ENCODE peak calls at places on chromosomes 2 and 18, in five cellular contexts. One of them, this sample, is unnamed.

GRCh38 chr2:213161759-213162514 is 10.5 kb upstream of the IKZF2 start:
- DNase-seq in HepG2: no peak
- DNase-seq in K562: no peak
- DNase-seq in H1: no peak
- DNase-seq in GM12878: no peak
- DNase-seq in this sample: no peak

GRCh38 chr2:196821195-196821594 is 12.0 kb upstream of the C2orf66 start:
- DNase-seq in HepG2: no peak
- DNase-seq in GM12878: no peak
- DNase-seq in K562: no peak
- DNase-seq in H1: no peak
- DNase-seq in this sample: no peak

GRCh38 chr2:201319511-201319910 is 37.6 kb downstream of the FLACC1 start:
- DNase-seq in K562: no peak
- DNase-seq in HepG2: no peak
- DNase-seq in H1: no peak
- DNase-seq in GM12878: no peak
- DNase-seq in this sample: no peak

GRCh38 chr2:70050631-70051425 is 36.4 kb upstream of the PCBP1 start:
- DNase-seq in H1: no peak
- DNase-seq in GM12878: no peak
- DNase-seq in K562: no peak
- DNase-seq in HepG2: peak; percentile 81
- DNase-seq in this sample: no peak

GRCh38 chr2:237674731-237675276 is 47.4 kb downstream of the LRRFIP1 start:
- DNase-seq in K562: no peak
- DNase-seq in GM12878: peak; percentile 77
- DNase-seq in H1: peak; percentile 76
- DNase-seq in HepG2: peak; percentile 66
- DNase-seq in this sample: peak; percentile 70

GRCh38 chr2:33212151-33212550 is 264.3 kb upstream of the RASGRP3 start:
- DNase-seq in K562: no peak
- DNase-seq in HepG2: peak; percentile 45
- DNase-seq in GM12878: no peak
- DNase-seq in H1: no peak
- DNase-seq in this sample: no peak

GRCh38 chr2:86695053-86695691 is 24.9 kb upstream of the RMND5A start:
- DNase-seq in K562: no peak
- DNase-seq in H1: no peak
- DNase-seq in GM12878: no peak
- DNase-seq in HepG2: peak; percentile 69
- DNase-seq in this sample: no peak

GRCh38 chr2:10353931-10354330 is 51.2 kb downstream of the HPCAL1 start:
- DNase-seq in HepG2: no peak
- DNase-seq in GM12878: no peak
- DNase-seq in K562: no peak
- DNase-seq in H1: no peak
- DNase-seq in this sample: no peak

GRCh38 chr18:31301201-31301655 is 16.7 kb upstream of the DSG1 start:
- DNase-seq in HepG2: no peak
- DNase-seq in GM12878: no peak
- DNase-seq in H1: no peak
- DNase-seq in K562: no peak
- DNase-seq in this sample: no peak

GRCh38 chr2:46335966-46336436 is 38.8 kb downstream of the EPAS1 start:
- DNase-seq in HepG2: no peak
- DNase-seq in K562: no peak
- DNase-seq in H1: no peak
- DNase-seq in GM12878: no peak
- DNase-seq in this sample: no peak

GRCh38 chr2:48607307-48608014 is 10.2 kb upstream of the GTF2A1L start:
- DNase-seq in H1: no peak
- DNase-seq in K562: peak; percentile 16
- DNase-seq in HepG2: no peak
- DNase-seq in GM12878: no peak
- DNase-seq in this sample: no peak

GRCh38 chr18:11775436-11775835 is 75.8 kb upstream of the CHMP1B start:
- DNase-seq in GM12878: no peak
- DNase-seq in H1: no peak
- DNase-seq in HepG2: no peak
- DNase-seq in K562: no peak
- DNase-seq in this sample: no peak

GRCh38 chr2:85585781-85586105 is 1.5 kb downstream of the VAMP5 start:
- DNase-seq in K562: no peak
- DNase-seq in GM12878: no peak
- DNase-seq in H1: no peak
- DNase-seq in HepG2: no peak
- DNase-seq in this sample: no peak

GRCh38 chr2:38960609-38961320 is 71.1 kb downstream of the ARHGEF33 start:
- DNase-seq in GM12878: no peak
- DNase-seq in HepG2: no peak
- DNase-seq in H1: no peak
- DNase-seq in K562: no peak
- DNase-seq in this sample: peak; percentile 55

GRCh38 chr2:208358758-208359631 is 47.6 kb upstream of the PTH2R start:
- DNase-seq in K562: no peak
- DNase-seq in GM12878: no peak
- DNase-seq in HepG2: no peak
- DNase-seq in H1: no peak
- DNase-seq in this sample: no peak

GRCh38 chr18:3225588-3225987 is 5.8 kb upstream of the MYOM1 start:
- DNase-seq in GM12878: no peak
- DNase-seq in K562: no peak
- DNase-seq in H1: no peak
- DNase-seq in HepG2: no peak
- DNase-seq in this sample: no peak

GRCh38 chr2:178163395-178163794 is 30.9 kb upstream of the OSBPL6 start:
- DNase-seq in HepG2: no peak
- DNase-seq in H1: no peak
- DNase-seq in GM12878: no peak
- DNase-seq in K562: no peak
- DNase-seq in this sample: no peak

GRCh38 chr18:79200546-79201268 is 131.5 kb downstream of the ATP9B start:
- DNase-seq in HepG2: no peak
- DNase-seq in H1: no peak
- DNase-seq in GM12878: no peak
- DNase-seq in K562: peak; percentile 14
- DNase-seq in this sample: no peak

GRCh38 chr2:29293830-29294438 is 178.7 kb downstream of the CLIP4 start:
- DNase-seq in K562: peak; percentile 41
- DNase-seq in H1: peak; percentile 86
- DNase-seq in HepG2: peak; percentile 19
- DNase-seq in GM12878: no peak
- DNase-seq in this sample: peak; percentile 83

GRCh38 chr2:71544919-71545571 is 91.7 kb downstream of the DYSF start:
- DNase-seq in GM12878: no peak
- DNase-seq in HepG2: no peak
- DNase-seq in K562: no peak
- DNase-seq in H1: no peak
- DNase-seq in this sample: peak; percentile 5

GRCh38 chr2:134737671-134738070 is 18.9 kb upstream of the TMEM163 start:
- DNase-seq in GM12878: no peak
- DNase-seq in HepG2: no peak
- DNase-seq in H1: no peak
- DNase-seq in K562: no peak
- DNase-seq in this sample: no peak

GRCh38 chr2:178448968-178449661 is 1.9 kb downstream of the PRKRA start:
- DNase-seq in GM12878: no peak
- DNase-seq in HepG2: no peak
- DNase-seq in H1: no peak
- DNase-seq in K562: no peak
- DNase-seq in this sample: no peak

GRCh38 chr18:40485318-40485717 is 1469.7 kb upstream of the PIK3C3 start:
- DNase-seq in GM12878: no peak
- DNase-seq in HepG2: no peak
- DNase-seq in K562: no peak
- DNase-seq in H1: no peak
- DNase-seq in this sample: no peak

GRCh38 chr2:8609357-8609804 is 72.5 kb upstream of the ID2 start:
- DNase-seq in HepG2: peak; percentile 98
- DNase-seq in H1: no peak
- DNase-seq in GM12878: no peak
- DNase-seq in K562: no peak
- DNase-seq in this sample: no peak

GRCh38 chr2:143284087-143284675 is 155.0 kb downstream of the ARHGAP15 start:
- DNase-seq in HepG2: peak; percentile 35
- DNase-seq in GM12878: no peak
- DNase-seq in K562: peak; percentile 9
- DNase-seq in H1: no peak
- DNase-seq in this sample: peak; percentile 17

GRCh38 chr2:232396683-232397082 is 10.0 kb upstream of the ALPG start:
- DNase-seq in K562: no peak
- DNase-seq in H1: no peak
- DNase-seq in GM12878: no peak
- DNase-seq in HepG2: no peak
- DNase-seq in this sample: no peak

GRCh38 chr2:88860421-88861075 is 169.1 kb downstream of the RPIA start:
- DNase-seq in HepG2: no peak
- DNase-seq in K562: no peak
- DNase-seq in GM12878: no peak
- DNase-seq in H1: no peak
- DNase-seq in this sample: no peak
- TF ChIP-seq CREB1 in HepG2: no peak
- TF ChIP-seq CREB1 in K562: no peak
- TF ChIP-seq CREB1 in GM12878: no peak
- TF ChIP-seq CREB1 in H1: no peak
- TF ChIP-seq CREB1 in this sample: no peak

GRCh38 chr2:176936410-176936809 is 276.2 kb upstream of the HNRNPA3 start:
- DNase-seq in HepG2: no peak
- DNase-seq in GM12878: no peak
- DNase-seq in K562: no peak
- DNase-seq in H1: no peak
- DNase-seq in this sample: no peak

GRCh38 chr2:176934869-176935415 is 277.7 kb upstream of the HNRNPA3 start:
- DNase-seq in H1: no peak
- DNase-seq in HepG2: no peak
- DNase-seq in K562: no peak
- DNase-seq in GM12878: no peak
- DNase-seq in this sample: no peak

GRCh38 chr2:176935543-176936102 is 277.0 kb upstream of the HNRNPA3 start:
- DNase-seq in GM12878: peak; percentile 26
- DNase-seq in H1: no peak
- DNase-seq in HepG2: no peak
- DNase-seq in K562: no peak
- DNase-seq in this sample: no peak

GRCh38 chr2:176934131-176934530 is 278.5 kb upstream of the HNRNPA3 start:
- DNase-seq in H1: no peak
- DNase-seq in K562: no peak
- DNase-seq in GM12878: no peak
- DNase-seq in HepG2: no peak
- DNase-seq in this sample: no peak

GRCh38 chr2:176931588-176932563 is 280.7 kb upstream of the HNRNPA3 start:
- DNase-seq in K562: no peak
- DNase-seq in HepG2: no peak
- DNase-seq in GM12878: peak; percentile 97
- DNase-seq in H1: no peak
- DNase-seq in this sample: no peak
- TF ChIP-seq MAX in K562: no peak
- TF ChIP-seq MAX in HepG2: no peak
- TF ChIP-seq MAX in GM12878: peak; percentile 14
- TF ChIP-seq MAX in H1: no peak
- TF ChIP-seq MAX in this sample: no peak

DNA sequence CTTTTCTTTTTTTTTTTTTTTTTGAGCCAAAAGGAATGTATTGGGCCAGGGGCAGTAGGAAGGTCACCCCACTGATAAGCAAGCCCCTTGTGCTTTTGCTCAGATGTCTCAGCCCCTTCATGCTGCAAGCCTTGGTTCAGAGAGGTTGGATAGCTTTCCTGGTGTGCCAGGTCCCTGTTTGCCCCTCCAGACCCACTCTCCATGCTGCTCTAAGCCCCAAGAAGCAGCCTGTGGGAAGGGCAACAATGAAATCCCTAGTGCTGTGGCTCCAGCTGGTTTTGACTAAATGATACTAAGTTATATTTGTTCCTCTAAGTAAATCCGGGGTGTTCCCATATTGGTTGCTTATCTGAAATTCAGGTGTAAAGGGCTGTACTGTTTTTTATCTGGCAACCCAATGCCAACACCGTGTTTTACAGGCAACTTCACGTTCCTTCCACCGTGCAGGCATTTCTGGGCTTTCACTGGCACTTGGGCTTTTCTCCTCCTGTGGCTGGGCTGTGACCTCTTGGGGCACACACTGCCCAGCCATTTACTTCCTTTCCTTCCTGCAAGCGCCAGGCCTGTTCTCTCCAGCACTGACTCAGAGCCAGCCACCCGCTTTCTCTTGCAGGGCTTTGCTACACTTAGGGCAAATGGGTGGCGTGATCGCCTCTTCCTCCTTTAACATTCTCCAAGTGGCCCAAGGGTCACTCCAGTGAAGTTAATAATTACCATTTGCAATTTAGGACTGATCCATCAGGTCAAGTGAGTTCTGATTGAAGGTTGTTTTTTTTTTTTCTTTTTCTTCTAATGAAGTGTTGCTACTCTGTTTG is 21.6 kb downstream of the MERTK start:
- DNase-seq in K562: no peak
- DNase-seq in HepG2: peak; percentile 94
- DNase-seq in H1: no peak
- DNase-seq in GM12878: no peak
- DNase-seq in this sample: no peak
- TF ChIP-seq CREB1 in K562: no peak
- TF ChIP-seq CREB1 in HepG2: peak; percentile 62
- TF ChIP-seq CREB1 in H1: no peak
- TF ChIP-seq CREB1 in GM12878: no peak
- TF ChIP-seq CREB1 in this sample: no peak

GRCh38 chr18:1092228-1092627 is 187.6 kb downstream of the ADCYAP1 start:
- DNase-seq in GM12878: no peak
- DNase-seq in HepG2: peak; percentile 2
- DNase-seq in K562: peak; percentile 9
- DNase-seq in H1: peak; percentile 82
- DNase-seq in this sample: peak; percentile 33
- TF ChIP-seq MAX in GM12878: no peak
- TF ChIP-seq MAX in HepG2: no peak
- TF ChIP-seq MAX in K562: no peak
- TF ChIP-seq MAX in H1: no peak
- TF ChIP-seq MAX in this sample: no peak

GRCh38 chr2:152088006-152088405 is 10.8 kb downstream of the CACNB4 start:
- DNase-seq in HepG2: no peak
- DNase-seq in K562: no peak
- DNase-seq in GM12878: no peak
- DNase-seq in H1: no peak
- DNase-seq in this sample: no peak
- TF ChIP-seq CREB1 in HepG2: no peak
- TF ChIP-seq CREB1 in K562: no peak
- TF ChIP-seq CREB1 in GM12878: no peak
- TF ChIP-seq CREB1 in H1: no peak
- TF ChIP-seq CREB1 in this sample: no peak

GRCh38 chr2:214839464-214839863 is 30.0 kb upstream of the BARD1 start:
- DNase-seq in K562: no peak
- DNase-seq in HepG2: no peak
- DNase-seq in GM12878: peak; percentile 8
- DNase-seq in H1: no peak
- DNase-seq in this sample: no peak

DNA sequence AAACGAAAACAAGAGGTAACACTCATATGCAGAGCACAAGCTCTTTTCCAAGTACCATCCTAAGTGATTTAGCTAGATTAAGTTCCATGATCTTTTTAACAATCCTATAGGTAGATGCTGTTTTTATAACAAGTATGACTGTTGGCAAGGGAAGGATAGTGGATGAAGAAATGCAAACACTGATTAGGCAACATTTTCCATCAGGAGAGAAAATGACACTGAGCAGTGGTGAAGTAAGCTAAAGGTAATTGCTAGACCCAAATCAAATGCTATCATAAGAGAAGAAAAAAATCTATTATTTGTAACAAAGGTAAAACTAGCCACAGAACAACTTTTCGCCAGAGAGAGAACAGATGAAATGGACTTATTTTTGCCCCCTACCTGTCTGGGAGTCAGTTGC is 34.3 kb upstream of the BARD1 start:
- DNase-seq in H1: no peak
- DNase-seq in K562: no peak
- DNase-seq in HepG2: no peak
- DNase-seq in GM12878: no peak
- DNase-seq in this sample: no peak
- TF ChIP-seq MAX in H1: no peak
- TF ChIP-seq MAX in K562: no peak
- TF ChIP-seq MAX in HepG2: no peak
- TF ChIP-seq MAX in GM12878: no peak
- TF ChIP-seq MAX in this sample: no peak

This sample was measured in WTC11.